ENCODE peak calls at places on chromosomes 11 and 22, in eight cellular contexts. U, J, X, O, D, G, B and F are unnamed samples.

GRCh38 chr11:134821422-134821821 is 409.4 kb upstream of the B3GAT1 start:
- DNase-seq in G (no peak), D (no peak), J (no peak), B (no peak), U (no peak), X (no peak), O (no peak), F (no peak)

GRCh38 chr11:2761131-2762030 is 61.6 kb upstream of the KCNQ1OT1 start:
- DNase-seq in B (no peak), U (no peak), X (no peak), O (no peak), G (no peak), D (no peak), J (no peak), F (no peak)

GRCh38 chr11:79045811-79046304 is 395.0 kb downstream of the TENM4 start:
- DNase-seq in B (no peak), G (peak), U (peak), D (no peak), J (no peak), X (no peak), O (no peak), F (no peak)

GRCh38 chr11:113876074-113876797 is 864 bp upstream of the USP28 start:
- DNase-seq in X (no peak), B (no peak), G (no peak), O (no peak), J (no peak), U (no peak), D (no peak), F (no peak)

GRCh38 chr22:45452565-45453449 is 39.3 kb downstream of the RIBC2 start:
- DNase-seq in O (no peak), J (no peak), D (no peak), X (peak), G (no peak), U (no peak), B (peak), F (no peak)

GRCh38 chr22:44335903-44336803 is 23.4 kb upstream of the SHISAL1 start:
- DNase-seq in O (no peak), G (no peak), X (no peak), J (no peak), B (no peak), U (peak), D (no peak), F (peak)

GRCh38 chr11:104435498-104435897 is 271.6 kb upstream of the PDGFD start:
- DNase-seq in X (no peak), D (no peak), B (no peak), O (peak), U (no peak), G (no peak), J (no peak), F (no peak)

GRCh38 chr11:115819014-115819413 is 314.8 kb upstream of the CADM1 start:
- DNase-seq in O (no peak), U (no peak), J (no peak), D (no peak), G (no peak), B (no peak), X (no peak), F (no peak)

GRCh38 chr11:134592391-134592990 is 180.4 kb upstream of the B3GAT1 start:
- DNase-seq in J (peak), D (peak), G (no peak), B (no peak), X (no peak), U (peak), O (peak), F (no peak)

GRCh38 chr22:50627452-50627913 is 469 bp downstream of the ARSA start:
- DNase-seq in D (no peak), G (peak), O (peak), X (no peak), J (no peak), U (peak), B (peak), F (no peak)

GRCh38 chr11:23311986-23312940 is 452.0 kb upstream of the CCDC179 start:
- DNase-seq in B (peak), U (peak), X (peak), J (no peak), O (no peak), G (no peak), D (no peak), F (peak)

DNA sequence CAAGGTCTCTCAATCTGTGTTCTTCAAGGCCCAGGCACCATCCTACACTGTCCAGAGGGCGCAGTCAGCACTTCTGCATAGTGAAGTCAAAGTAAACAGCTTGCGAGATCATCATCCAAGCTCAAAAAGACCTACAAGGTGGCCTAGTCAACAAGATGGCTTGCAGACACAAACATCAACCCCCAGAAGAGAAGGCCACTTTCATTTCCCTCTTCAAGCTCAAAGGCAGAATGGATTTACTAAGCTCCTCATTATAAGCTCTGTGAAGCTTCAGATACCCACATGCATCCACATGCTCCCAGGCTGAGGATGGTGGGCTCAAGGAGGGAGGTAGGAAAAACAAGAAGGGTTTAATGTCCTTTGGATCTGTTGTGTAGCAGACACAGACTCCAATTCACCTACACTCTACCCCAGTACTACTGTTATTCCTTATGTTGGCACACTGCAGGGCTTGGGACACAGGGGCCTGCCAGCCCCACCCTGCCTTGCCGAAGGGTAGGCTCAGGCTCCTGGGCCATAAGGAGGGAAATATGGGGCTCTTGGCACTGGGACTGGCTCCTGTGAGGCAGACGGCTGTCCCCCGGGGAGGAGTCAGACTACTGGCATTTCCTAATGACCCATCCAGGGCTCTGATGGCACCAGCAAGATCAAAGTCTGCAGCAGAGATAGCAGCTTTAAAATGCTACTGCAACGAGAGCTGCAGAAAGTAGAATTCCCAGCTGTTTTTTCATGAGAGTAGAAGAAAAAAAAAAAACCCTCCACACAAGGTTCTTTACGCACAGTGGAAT is 42.0 kb upstream of the CYP2D6 start:
- DNase-seq in U (no peak), O (no peak), B (peak), G (no peak), J (no peak), X (peak), D (no peak), F (no peak)
- H3K9ac ChIP-seq in U (no peak), O (no peak), B (no peak), G (no peak), J (no peak), X (no peak), D (no peak), F (no peak)

GRCh38 chr22:19148417-19149046 is 1.6 kb downstream of the GSC2 start:
- DNase-seq in J (no peak), D (no peak), U (no peak), G (no peak), B (no peak), O (no peak), X (no peak), F (no peak)

GRCh38 chr22:19151329-19152191 is 1.5 kb upstream of the GSC2 start:
- DNase-seq in B (no peak), D (no peak), U (no peak), O (no peak), G (no peak), X (no peak), J (no peak), F (no peak)

GRCh38 chr22:19149047-19149883 is 827 bp downstream of the GSC2 start:
- DNase-seq in B (peak), U (peak), D (no peak), G (peak), X (no peak), O (peak), J (no peak), F (no peak)

GRCh38 chr22:19149962-19150361 is at the start of gene GSC2:
- DNase-seq in D (no peak), X (no peak), O (no peak), B (no peak), J (no peak), G (no peak), U (peak), F (no peak)

GRCh38 chr22:19150482-19151328 is 613 bp upstream of the GSC2 start:
- DNase-seq in B (no peak), X (no peak), U (no peak), J (no peak), O (no peak), G (no peak), D (no peak), F (no peak)
- TF ChIP-seq EZH2 in B (peak), X (peak), U (peak), J (no peak), O (no peak), G (peak), D (peak), F (no peak)

GRCh38 chr11:85759915-85760314 is 51.0 kb downstream of the SYTL2 start:
- DNase-seq in J (peak), D (no peak), U (no peak), G (peak), X (peak), O (no peak), B (peak), F (peak)

GRCh38 chr11:85755285-85755684 is 55.7 kb downstream of the SYTL2 start:
- DNase-seq in O (no peak), G (no peak), B (no peak), X (no peak), J (no peak), D (no peak), U (no peak), F (no peak)

GRCh38 chr11:85758480-85759039 is 52.4 kb downstream of the SYTL2 start:
- DNase-seq in G (no peak), X (no peak), O (no peak), J (no peak), D (no peak), B (no peak), U (no peak), F (no peak)

GRCh38 chr11:85756401-85757200 is 54.3 kb downstream of the SYTL2 start:
- DNase-seq in U (no peak), O (no peak), J (no peak), X (no peak), D (no peak), G (no peak), B (no peak), F (peak)

GRCh38 chr11:85758026-85758425 is 52.9 kb downstream of the SYTL2 start:
- DNase-seq in D (no peak), J (no peak), O (no peak), B (no peak), U (no peak), X (no peak), G (no peak), F (peak)
- H3K9ac ChIP-seq in D (no peak), J (no peak), O (no peak), B (no peak), U (no peak), X (no peak), G (no peak), F (no peak)

GRCh38 chr11:43639920-43640319 is 40.6 kb upstream of the HSD17B12 start:
- DNase-seq in D (no peak), J (no peak), X (no peak), O (no peak), B (no peak), U (no peak), G (no peak), F (no peak)
- TF ChIP-seq EZH2 in D (no peak), J (no peak), X (no peak), O (no peak), B (no peak), U (no peak), G (no peak), F (no peak)

GRCh38 chr11:15967966-15968365 is 388.4 kb downstream of the SOX6 start:
- DNase-seq in J (no peak), U (no peak), G (peak), O (no peak), D (no peak), B (peak), X (peak), F (no peak)

GRCh38 chr11:15969701-15970329 is 386.5 kb downstream of the SOX6 start:
- DNase-seq in B (peak), U (no peak), G (peak), D (no peak), J (no peak), O (no peak), X (peak), F (no peak)

GRCh38 chr11:15967166-15967565 is 389.2 kb downstream of the SOX6 start:
- DNase-seq in O (peak), D (no peak), G (peak), U (no peak), J (no peak), B (no peak), X (peak), F (peak)

GRCh38 chr11:15969281-15969680 is 387.1 kb downstream of the SOX6 start:
- DNase-seq in B (peak), X (peak), D (no peak), J (no peak), U (no peak), G (peak), O (peak), F (peak)

GRCh38 chr11:15968461-15969130 is 387.8 kb downstream of the SOX6 start:
- DNase-seq in J (no peak), O (peak), G (peak), X (peak), B (no peak), D (no peak), U (peak), F (no peak)
- H3K9ac ChIP-seq in J (no peak), O (peak), G (peak), X (no peak), B (no peak), D (no peak), U (no peak), F (no peak)

DNA sequence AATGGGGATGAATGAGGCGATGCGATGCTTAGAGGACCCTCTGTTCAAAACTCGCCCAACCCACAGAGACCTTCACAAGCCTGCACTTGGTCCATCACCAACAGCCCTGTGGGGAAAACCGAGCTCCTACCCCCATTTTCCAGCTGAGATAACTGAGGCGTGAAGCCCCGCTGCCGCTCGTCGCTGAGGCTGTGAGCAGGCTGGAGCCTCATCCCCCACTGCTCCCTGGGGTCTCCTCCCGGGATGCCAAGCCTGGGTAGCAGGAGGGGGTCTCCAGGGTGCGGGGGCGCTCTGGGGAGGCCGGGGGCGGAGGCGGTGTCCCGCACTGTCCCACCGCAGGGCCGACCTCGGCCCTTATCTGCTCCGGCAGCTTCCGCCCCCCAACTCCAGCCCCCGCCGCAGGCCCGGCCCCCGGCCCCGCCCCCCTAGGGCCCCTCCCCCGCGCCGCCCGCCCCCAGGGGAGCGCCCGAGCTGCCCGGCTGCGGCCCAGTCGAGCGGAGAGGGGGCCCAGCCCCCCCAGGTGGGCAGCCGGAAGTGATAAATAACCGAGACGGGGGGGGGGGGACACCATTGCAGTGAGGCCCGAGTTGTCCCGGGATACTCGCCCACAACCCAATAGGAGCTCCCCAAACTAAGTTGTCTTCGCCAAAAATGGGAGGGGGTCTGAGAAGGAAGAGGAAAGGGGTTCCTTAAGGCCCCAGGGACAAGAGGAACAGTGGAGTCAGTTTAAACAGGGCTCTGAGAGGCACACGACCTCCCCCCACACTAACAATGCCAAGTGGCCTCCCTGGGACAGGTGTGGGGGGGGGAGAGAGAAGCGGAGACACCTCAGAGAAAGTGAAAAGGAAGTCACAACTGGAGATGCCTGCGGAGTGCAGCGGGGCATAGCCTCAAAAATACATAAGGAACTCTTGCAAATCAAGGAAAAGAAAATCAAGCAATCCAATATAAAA is 8.3 kb upstream of the SLC39A13 start:
- DNase-seq in U (peak), B (no peak), X (no peak), D (no peak), O (peak), G (no peak), J (no peak), F (no peak)
- TF ChIP-seq EZH2 in U (no peak), B (no peak), X (no peak), D (no peak), O (no peak), G (no peak), J (no peak), F (no peak)